ENCODE peak calls at places on chromosome 17, in ten cellular contexts. D is uterus; V is activated naive CD4-positive, alpha-beta T cell treated with anti-CD3 and anti-CD28 coated beads, Interleukin-2, amount 10 ng/mL, durations not matched to agents 7 days and 5 days; G is NCI-H1417; T is stomach; M is HT1080; H is T-helper 1 cell; U is SHP77 treated with DMSO at 0.1 percent for 48 hours; B is heart left ventricle; W is A549. R is an unnamed sample.

GRCh38 chr17:8402921-8403536 is 5.4 kb upstream of the RNF222 start:
- DNase-seq in D (no peak), V (no peak), G (no peak), T (no peak), M (no peak), H (no peak), U (no peak), B (no peak), W (no peak), R (no peak)

GRCh38 chr17:58001461-58002124 is 5.5 kb downstream of the SRSF1 start:
- DNase-seq in D (no peak), V (no peak), G (no peak), T (no peak), M (no peak), H (no peak), U (no peak), B (no peak), W (no peak), R (no peak)

GRCh38 chr17:35086931-35087573 is 23.5 kb upstream of the RFFL start:
- DNase-seq in D (no peak), V (no peak), G (no peak), T (no peak), M (no peak), H (no peak), U (no peak), B (no peak), W (peak), R (peak)

GRCh38 chr17:44924107-44924544 is 8.8 kb upstream of the GFAP start:
- DNase-seq in D (no peak), V (peak), G (peak), T (no peak), M (no peak), H (no peak), U (no peak), B (no peak), W (no peak), R (no peak)

GRCh38 chr17:33038740-33039139 is 47.1 kb downstream of the SPACA3 start:
- DNase-seq in D (peak), V (peak), G (no peak), T (no peak), M (peak), H (no peak), U (peak), B (peak), W (peak), R (peak)

GRCh38 chr17:79925242-79925957 is 86.2 kb upstream of the CBX4 start:
- DNase-seq in D (no peak), V (peak), G (no peak), T (peak), M (peak), H (peak), U (no peak), B (no peak), W (peak), R (peak)

GRCh38 chr17:65345261-65346060 is 208.3 kb downstream of the RGS9 start:
- DNase-seq in D (no peak), V (no peak), G (no peak), T (no peak), M (peak), H (no peak), U (no peak), B (no peak), W (no peak), R (no peak)

GRCh38 chr17:55124730-55125129 is 140.0 kb upstream of the HLF start:
- DNase-seq in D (no peak), V (no peak), G (no peak), T (no peak), M (no peak), H (no peak), U (no peak), B (no peak), W (no peak), R (no peak)

GRCh38 chr17:77723071-77723908 is 235.2 kb upstream of the TNRC6C start:
- DNase-seq in D (no peak), V (no peak), G (no peak), T (no peak), M (no peak), H (no peak), U (no peak), B (no peak), W (no peak), R (no peak)

GRCh38 chr17:49964539-49965521 is 4.2 kb upstream of the DLX4 start:
- DNase-seq in D (no peak), V (peak), G (no peak), T (no peak), M (no peak), H (no peak), U (no peak), B (no peak), W (no peak), R (no peak)

GRCh38 chr17:36728030-36728991 is 126.9 kb downstream of the MRM1 start:
- DNase-seq in D (no peak), V (no peak), G (no peak), T (no peak), M (no peak), H (no peak), U (no peak), B (no peak), W (no peak), R (no peak)

GRCh38 chr17:51372345-51373004 is 112.1 kb downstream of the UTP18 start:
- DNase-seq in D (no peak), V (no peak), G (no peak), T (no peak), M (peak), H (peak), U (no peak), B (no peak), W (peak), R (peak)

GRCh38 chr17:60695960-60696359 is 18.3 kb downstream of the BCAS3 start:
- DNase-seq in D (no peak), V (no peak), G (no peak), T (no peak), M (peak), H (no peak), U (no peak), B (no peak), W (no peak), R (no peak)

GRCh38 chr17:16879686-16880085 is 92.2 kb downstream of the TNFRSF13B start:
- DNase-seq in D (no peak), V (no peak), G (no peak), T (peak), M (no peak), H (no peak), U (no peak), B (no peak), W (no peak), R (no peak)

GRCh38 chr17:77325826-77326581 is 185.2 kb downstream of the SEC14L1 start:
- DNase-seq in D (peak), V (peak), G (no peak), T (peak), M (no peak), H (no peak), U (no peak), B (peak), W (no peak), R (no peak)

GRCh38 chr17:1008008-1008761 is 11.3 kb downstream of the TIMM22 start:
- DNase-seq in D (no peak), V (no peak), G (no peak), T (no peak), M (no peak), H (no peak), U (no peak), B (peak), W (no peak), R (no peak)

GRCh38 chr17:64180674-64181073 is 50.7 kb upstream of the ERN1 start:
- DNase-seq in D (peak), V (no peak), G (no peak), T (no peak), M (no peak), H (no peak), U (no peak), B (no peak), W (no peak), R (no peak)

GRCh38 chr17:80817861-80818260 is 173.8 kb upstream of the CHMP6 start:
- DNase-seq in D (no peak), V (no peak), G (no peak), T (no peak), M (peak), H (no peak), U (no peak), B (peak), W (no peak), R (no peak)

GRCh38 chr17:284676-285355 is 67.8 kb downstream of the RPH3AL start:
- DNase-seq in D (no peak), V (no peak), G (no peak), T (no peak), M (no peak), H (no peak), U (no peak), B (peak), W (no peak), R (no peak)

GRCh38 chr17:50209472-50210248 is 8.2 kb upstream of the COL1A1 start:
- DNase-seq in D (peak), V (no peak), G (no peak), T (peak), M (no peak), H (no peak), U (no peak), B (peak), W (no peak), R (peak)

GRCh38 chr17:45703348-45703747 is 80.8 kb upstream of the CRHR1 start:
- DNase-seq in D (no peak), V (no peak), G (no peak), T (no peak), M (no peak), H (no peak), U (no peak), B (no peak), W (no peak), R (no peak)

GRCh38 chr17:7336240-7337175 is at the start of gene ACAP1:
- DNase-seq in D (no peak), V (peak), G (no peak), T (peak), M (no peak), H (peak), U (no peak), B (peak), W (no peak), R (no peak)

GRCh38 chr17:77479817-77480508 is 339.2 kb downstream of the SEC14L1 start:
- DNase-seq in D (no peak), V (no peak), G (no peak), T (no peak), M (no peak), H (no peak), U (no peak), B (no peak), W (no peak), R (no peak)

GRCh38 chr17:38333635-38334295 is 10.0 kb downstream of the GPR179 start:
- DNase-seq in D (no peak), V (peak), G (peak), T (peak), M (no peak), H (peak), U (no peak), B (no peak), W (peak), R (no peak)

GRCh38 chr17:43734376-43734775 is 24.2 kb downstream of the SOST start:
- DNase-seq in D (no peak), V (no peak), G (no peak), T (no peak), M (peak), H (no peak), U (no peak), B (no peak), W (no peak), R (no peak)

R was measured in Caki2.